ENCODE peak calls at places on chromosome 7, in seven cellular contexts. U is mesendoderm; M is anterior cingulate cortex; E is uterus; A is breast epithelium; X is stimulated activated CD8-positive, alpha-beta memory T cell treated with anti-CD3 and anti-CD28 coated beads, Interleukin-2, amount 100 ng/mL, for 48 hours; Z is GM13977. G is an unnamed sample.

GRCh38 chr7:36600869-36601530 is 123.3 kb downstream of the AOAH start:
- DNase-seq in X (no peak), M (no peak), U (no peak), E (no peak), Z (no peak), A (no peak), G (peak)

GRCh38 chr7:107078517-107078966 is 34.0 kb downstream of the PRKAR2B start:
- DNase-seq in A (no peak), E (no peak), U (peak), M (no peak), Z (no peak), X (no peak), G (no peak)

GRCh38 chr7:146960747-146961416 is 844.3 kb downstream of the CNTNAP2 start:
- DNase-seq in A (no peak), Z (no peak), M (no peak), X (no peak), U (peak), E (no peak), G (no peak)

GRCh38 chr7:36871863-36872262 is 147.6 kb upstream of the AOAH start:
- DNase-seq in M (no peak), X (no peak), A (no peak), E (no peak), Z (no peak), U (peak), G (no peak)

GRCh38 chr7:44969701-44970494 is 8.9 kb downstream of the MYO1G start:
- DNase-seq in M (no peak), X (no peak), E (no peak), U (no peak), A (no peak), Z (no peak), G (no peak)

GRCh38 chr7:41110186-41110585 is 592.7 kb downstream of the INHBA start:
- DNase-seq in U (no peak), E (no peak), Z (no peak), X (no peak), M (no peak), A (no peak), G (no peak)

GRCh38 chr7:139914861-139915300 is 85.8 kb downstream of the TBXAS1 start:
- DNase-seq in X (no peak), Z (no peak), E (no peak), M (no peak), U (no peak), A (no peak), G (no peak)

GRCh38 chr7:130912910-130913720 is 179.1 kb upstream of the KLF14 start:
- DNase-seq in E (peak), M (no peak), Z (peak), X (peak), U (peak), A (peak), G (peak)

GRCh38 chr7:151307536-151307935 is 34.1 kb upstream of the NUB1 start:
- DNase-seq in Z (no peak), E (no peak), X (no peak), A (no peak), U (no peak), M (no peak), G (no peak)

GRCh38 chr7:110568388-110568787 is 522.5 kb upstream of the LRRN3 start:
- DNase-seq in U (no peak), A (no peak), X (no peak), M (no peak), Z (no peak), E (no peak), G (no peak)

GRCh38 chr7:107047902-107048782 is 3.6 kb downstream of the PRKAR2B start:
- DNase-seq in M (no peak), Z (no peak), E (no peak), X (no peak), A (no peak), U (peak), G (no peak)

GRCh38 chr7:107105591-107106245 is 61.2 kb downstream of the PRKAR2B start:
- DNase-seq in U (peak), Z (no peak), E (no peak), M (no peak), X (no peak), A (no peak), G (no peak)